ENCODE peak calls at places on chromosomes 4 and X, in nine cellular contexts. One of them, this sample, is unnamed.

GRCh38 chrX:26376037-26376708 is 160.2 kb downstream of the MAGEB5 start:
- DNase-seq in fibroblast of lung: no peak
- DNase-seq in cardiac fibroblast: no peak
- DNase-seq in activated CD4-positive, alpha-beta T cell treated with anti-CD3 and anti-CD28 coated beads, Interleukin-2, amount 50 U/mL, for 1 hour: no peak
- DNase-seq in GM19239: no peak
- DNase-seq in RKO: no peak
- DNase-seq in hypothalamus: no peak
- DNase-seq in adrenal gland: no peak
- DNase-seq in A549: no peak
- DNase-seq in this sample: no peak

GRCh38 chr4:82525287-82525898 is 36.4 kb downstream of the TMEM150C start:
- DNase-seq in RKO: no peak
- DNase-seq in activated CD4-positive, alpha-beta T cell treated with anti-CD3 and anti-CD28 coated beads, Interleukin-2, amount 50 U/mL, for 1 hour: no peak
- DNase-seq in A549: no peak
- DNase-seq in hypothalamus: no peak
- DNase-seq in fibroblast of lung: peak; percentile 14
- DNase-seq in adrenal gland: no peak
- DNase-seq in GM19239: no peak
- DNase-seq in cardiac fibroblast: no peak
- DNase-seq in this sample: no peak

GRCh38 chr4:95124906-95125504 is 367.2 kb downstream of the BMPR1B start:
- DNase-seq in fibroblast of lung: peak; percentile 65
- DNase-seq in RKO: peak; percentile 59
- DNase-seq in activated CD4-positive, alpha-beta T cell treated with anti-CD3 and anti-CD28 coated beads, Interleukin-2, amount 50 U/mL, for 1 hour: no peak
- DNase-seq in A549: peak; percentile 45
- DNase-seq in cardiac fibroblast: peak; percentile 85
- DNase-seq in adrenal gland: peak; percentile 35
- DNase-seq in GM19239: no peak
- DNase-seq in hypothalamus: peak; percentile 25
- DNase-seq in this sample: peak; percentile 47

GRCh38 chr4:56907489-56908205 is at the start of gene REST:
- DNase-seq in GM19239: peak; percentile 76
- DNase-seq in activated CD4-positive, alpha-beta T cell treated with anti-CD3 and anti-CD28 coated beads, Interleukin-2, amount 50 U/mL, for 1 hour: peak; percentile 82
- DNase-seq in hypothalamus: peak; percentile 68
- DNase-seq in A549: peak; percentile 52
- DNase-seq in fibroblast of lung: peak; percentile 67
- DNase-seq in adrenal gland: peak; percentile 70
- DNase-seq in cardiac fibroblast: peak; percentile 76
- DNase-seq in RKO: peak; percentile 67
- DNase-seq in this sample: peak; percentile 84

GRCh38 chrX:21926527-21927278 is 13.8 kb upstream of the SMS start:
- DNase-seq in adrenal gland: peak; percentile 27
- DNase-seq in hypothalamus: no peak
- DNase-seq in RKO: peak; percentile 98
- DNase-seq in GM19239: no peak
- DNase-seq in cardiac fibroblast: peak; percentile 95
- DNase-seq in fibroblast of lung: peak; percentile 97
- DNase-seq in A549: peak; percentile 77
- DNase-seq in activated CD4-positive, alpha-beta T cell treated with anti-CD3 and anti-CD28 coated beads, Interleukin-2, amount 50 U/mL, for 1 hour: no peak
- DNase-seq in this sample: no peak

GRCh38 chrX:69021095-69021494 is 144.2 kb downstream of the PJA1 start:
- DNase-seq in fibroblast of lung: no peak
- DNase-seq in cardiac fibroblast: no peak
- DNase-seq in RKO: no peak
- DNase-seq in A549: no peak
- DNase-seq in GM19239: no peak
- DNase-seq in activated CD4-positive, alpha-beta T cell treated with anti-CD3 and anti-CD28 coated beads, Interleukin-2, amount 50 U/mL, for 1 hour: no peak
- DNase-seq in hypothalamus: no peak
- DNase-seq in adrenal gland: no peak
- DNase-seq in this sample: no peak

GRCh38 chr4:183261953-183262775 is 57.9 kb downstream of the CLDN22 start:
- DNase-seq in RKO: peak; percentile 79
- DNase-seq in A549: peak; percentile 47
- DNase-seq in activated CD4-positive, alpha-beta T cell treated with anti-CD3 and anti-CD28 coated beads, Interleukin-2, amount 50 U/mL, for 1 hour: peak; percentile 72
- DNase-seq in cardiac fibroblast: peak; percentile 83
- DNase-seq in GM19239: peak; percentile 36
- DNase-seq in adrenal gland: peak; percentile 91
- DNase-seq in fibroblast of lung: peak; percentile 65
- DNase-seq in hypothalamus: peak; percentile 79
- DNase-seq in this sample: peak; percentile 91

GRCh38 chr4:106529348-106530033 is 160.9 kb upstream of the GIMD1 start:
- DNase-seq in RKO: no peak
- DNase-seq in adrenal gland: no peak
- DNase-seq in cardiac fibroblast: no peak
- DNase-seq in A549: no peak
- DNase-seq in GM19239: no peak
- DNase-seq in fibroblast of lung: peak; percentile 73
- DNase-seq in hypothalamus: no peak
- DNase-seq in activated CD4-positive, alpha-beta T cell treated with anti-CD3 and anti-CD28 coated beads, Interleukin-2, amount 50 U/mL, for 1 hour: no peak
- DNase-seq in this sample: no peak

GRCh38 chr4:57492479-57492878 is 382.3 kb upstream of the IGFBP7 start:
- DNase-seq in A549: no peak
- DNase-seq in GM19239: no peak
- DNase-seq in cardiac fibroblast: no peak
- DNase-seq in hypothalamus: no peak
- DNase-seq in adrenal gland: no peak
- DNase-seq in fibroblast of lung: no peak
- DNase-seq in RKO: no peak
- DNase-seq in activated CD4-positive, alpha-beta T cell treated with anti-CD3 and anti-CD28 coated beads, Interleukin-2, amount 50 U/mL, for 1 hour: no peak
- DNase-seq in this sample: no peak

GRCh38 chrX:66015152-66015827 is 24.6 kb downstream of the VSIG4 start:
- DNase-seq in A549: no peak
- DNase-seq in cardiac fibroblast: no peak
- DNase-seq in hypothalamus: peak; percentile 1
- DNase-seq in RKO: no peak
- DNase-seq in fibroblast of lung: no peak
- DNase-seq in adrenal gland: peak; percentile 20
- DNase-seq in activated CD4-positive, alpha-beta T cell treated with anti-CD3 and anti-CD28 coated beads, Interleukin-2, amount 50 U/mL, for 1 hour: no peak
- DNase-seq in GM19239: no peak
- DNase-seq in this sample: no peak

GRCh38 chr4:103786014-103786413 is 66.2 kb upstream of the TACR3 start:
- DNase-seq in GM19239: peak; percentile 3
- DNase-seq in activated CD4-positive, alpha-beta T cell treated with anti-CD3 and anti-CD28 coated beads, Interleukin-2, amount 50 U/mL, for 1 hour: no peak
- DNase-seq in adrenal gland: no peak
- DNase-seq in A549: peak; percentile 1
- DNase-seq in cardiac fibroblast: peak; percentile 5
- DNase-seq in fibroblast of lung: peak; percentile 7
- DNase-seq in RKO: peak; percentile 69
- DNase-seq in hypothalamus: no peak
- DNase-seq in this sample: peak; percentile 27

GRCh38 chr4:17687237-17687857 is 72.9 kb downstream of the MED28 start:
- DNase-seq in cardiac fibroblast: no peak
- DNase-seq in A549: no peak
- DNase-seq in fibroblast of lung: peak; percentile 38
- DNase-seq in GM19239: no peak
- DNase-seq in hypothalamus: no peak
- DNase-seq in RKO: no peak
- DNase-seq in adrenal gland: no peak
- DNase-seq in activated CD4-positive, alpha-beta T cell treated with anti-CD3 and anti-CD28 coated beads, Interleukin-2, amount 50 U/mL, for 1 hour: no peak
- DNase-seq in this sample: no peak

GRCh38 chrX:7218321-7219152 is 70.6 kb upstream of the PUDP start:
- DNase-seq in A549: no peak
- DNase-seq in hypothalamus: no peak
- DNase-seq in RKO: no peak
- DNase-seq in adrenal gland: no peak
- DNase-seq in activated CD4-positive, alpha-beta T cell treated with anti-CD3 and anti-CD28 coated beads, Interleukin-2, amount 50 U/mL, for 1 hour: no peak
- DNase-seq in cardiac fibroblast: no peak
- DNase-seq in GM19239: no peak
- DNase-seq in fibroblast of lung: no peak
- DNase-seq in this sample: no peak

GRCh38 chr4:10623241-10623640 is 61.3 kb downstream of the CLNK start:
- DNase-seq in RKO: no peak
- DNase-seq in adrenal gland: no peak
- DNase-seq in hypothalamus: no peak
- DNase-seq in A549: no peak
- DNase-seq in fibroblast of lung: peak; percentile 74
- DNase-seq in GM19239: no peak
- DNase-seq in cardiac fibroblast: no peak
- DNase-seq in activated CD4-positive, alpha-beta T cell treated with anti-CD3 and anti-CD28 coated beads, Interleukin-2, amount 50 U/mL, for 1 hour: no peak
- DNase-seq in this sample: no peak

GRCh38 chr4:65580551-65580950 is 89.7 kb downstream of the EPHA5 start:
- DNase-seq in adrenal gland: no peak
- DNase-seq in activated CD4-positive, alpha-beta T cell treated with anti-CD3 and anti-CD28 coated beads, Interleukin-2, amount 50 U/mL, for 1 hour: no peak
- DNase-seq in GM19239: no peak
- DNase-seq in fibroblast of lung: peak; percentile 11
- DNase-seq in RKO: peak; percentile 39
- DNase-seq in cardiac fibroblast: peak; percentile 20
- DNase-seq in A549: no peak
- DNase-seq in hypothalamus: no peak
- DNase-seq in this sample: no peak

GRCh38 chr4:172578712-172579111 is 589.9 kb upstream of the GALNT7 start:
- DNase-seq in activated CD4-positive, alpha-beta T cell treated with anti-CD3 and anti-CD28 coated beads, Interleukin-2, amount 50 U/mL, for 1 hour: no peak
- DNase-seq in fibroblast of lung: peak; percentile 26
- DNase-seq in adrenal gland: no peak
- DNase-seq in GM19239: no peak
- DNase-seq in cardiac fibroblast: no peak
- DNase-seq in RKO: no peak
- DNase-seq in hypothalamus: no peak
- DNase-seq in A549: no peak
- DNase-seq in this sample: no peak

GRCh38 chrX:155070975-155071693 is at the start of the genes BRCC3, CMC4 and MTCP1:
- DNase-seq in fibroblast of lung: peak; percentile 75
- DNase-seq in hypothalamus: peak; percentile 74
- DNase-seq in RKO: peak; percentile 84
- DNase-seq in GM19239: peak; percentile 71
- DNase-seq in adrenal gland: peak; percentile 82
- DNase-seq in activated CD4-positive, alpha-beta T cell treated with anti-CD3 and anti-CD28 coated beads, Interleukin-2, amount 50 U/mL, for 1 hour: peak; percentile 63
- DNase-seq in A549: peak; percentile 81
- DNase-seq in cardiac fibroblast: peak; percentile 87
- DNase-seq in this sample: peak; percentile 82

GRCh38 chrX:96002401-96002800 is 682.2 kb upstream of the DIAPH2 start:
- DNase-seq in GM19239: no peak
- DNase-seq in RKO: no peak
- DNase-seq in hypothalamus: no peak
- DNase-seq in adrenal gland: no peak
- DNase-seq in fibroblast of lung: no peak
- DNase-seq in activated CD4-positive, alpha-beta T cell treated with anti-CD3 and anti-CD28 coated beads, Interleukin-2, amount 50 U/mL, for 1 hour: no peak
- DNase-seq in A549: no peak
- DNase-seq in cardiac fibroblast: peak; percentile 17
- DNase-seq in this sample: no peak

GRCh38 chr4:13615162-13615561 is 12.4 kb downstream of the BOD1L1 start:
- DNase-seq in cardiac fibroblast: no peak
- DNase-seq in adrenal gland: no peak
- DNase-seq in A549: no peak
- DNase-seq in hypothalamus: no peak
- DNase-seq in GM19239: no peak
- DNase-seq in activated CD4-positive, alpha-beta T cell treated with anti-CD3 and anti-CD28 coated beads, Interleukin-2, amount 50 U/mL, for 1 hour: no peak
- DNase-seq in fibroblast of lung: no peak
- DNase-seq in RKO: no peak
- DNase-seq in this sample: no peak

GRCh38 chr4:170005472-170005871 is 20.7 kb downstream of the MFAP3L start:
- DNase-seq in cardiac fibroblast: no peak
- DNase-seq in adrenal gland: no peak
- DNase-seq in fibroblast of lung: peak; percentile 61
- DNase-seq in GM19239: no peak
- DNase-seq in hypothalamus: no peak
- DNase-seq in activated CD4-positive, alpha-beta T cell treated with anti-CD3 and anti-CD28 coated beads, Interleukin-2, amount 50 U/mL, for 1 hour: no peak
- DNase-seq in A549: no peak
- DNase-seq in RKO: no peak
- DNase-seq in this sample: no peak

GRCh38 chr4:182492456-182492855 is 249.3 kb downstream of the TENM3 start:
- DNase-seq in GM19239: no peak
- DNase-seq in hypothalamus: no peak
- DNase-seq in fibroblast of lung: peak; percentile 89
- DNase-seq in adrenal gland: no peak
- DNase-seq in A549: no peak
- DNase-seq in activated CD4-positive, alpha-beta T cell treated with anti-CD3 and anti-CD28 coated beads, Interleukin-2, amount 50 U/mL, for 1 hour: no peak
- DNase-seq in RKO: no peak
- DNase-seq in cardiac fibroblast: peak; percentile 42
- DNase-seq in this sample: no peak

This sample was measured in testis.